ENCODE peak calls at places on chromosomes 7 and 10, in four cellular contexts. B, W, G and N are unnamed samples.

GRCh38 chr10:26637521-26638275 is 59.8 kb upstream of the PDSS1 start:
- DNase-seq in B (no peak), W (no peak), G (no peak), N (no peak)

GRCh38 chr10:21675157-21675796 is 141.2 kb downstream of the MLLT10 start:
- DNase-seq in B (no peak), W (no peak), G (peak), N (peak)

GRCh38 chr10:124324451-124324850 is 94.3 kb downstream of the OAT start:
- DNase-seq in B (peak), W (no peak), G (no peak), N (no peak)

GRCh38 chr10:86708068-86708782 is 39.9 kb downstream of the LDB3 start:
- DNase-seq in B (peak), W (no peak), G (no peak), N (no peak)

GRCh38 chr7:51354897-51355296 is 38.3 kb upstream of the COBL start:
- DNase-seq in B (no peak), W (no peak), G (no peak), N (no peak)

GRCh38 chr7:140928491-140929309 is 4.0 kb upstream of the BRAF start:
- DNase-seq in B (no peak), W (no peak), G (no peak), N (no peak)

GRCh38 chr10:91381562-91381923 is 28.6 kb upstream of the HECTD2 start:
- DNase-seq in B (no peak), W (no peak), G (no peak), N (no peak)

GRCh38 chr10:71860243-71861029 is 9.4 kb upstream of the PSAP start:
- DNase-seq in B (peak), W (peak), G (no peak), N (peak)

GRCh38 chr10:77943086-77943901 is 16.7 kb upstream of the DLG5 start:
- DNase-seq in B (no peak), W (no peak), G (no peak), N (no peak)

GRCh38 chr10:99279626-99280111 is 44.0 kb upstream of the HPSE2 start:
- DNase-seq in B (no peak), W (no peak), G (no peak), N (no peak)

GRCh38 chr7:1081931-1082401 is 5.9 kb upstream of the GPER1 start:
- DNase-seq in B (no peak), W (no peak), G (no peak), N (no peak)

GRCh38 chr10:10644317-10645111 is 373.2 kb upstream of the CELF2 start:
- DNase-seq in B (no peak), W (no peak), G (no peak), N (no peak)

GRCh38 chr10:112490543-112490942 is 43.5 kb downstream of the VTI1A start:
- DNase-seq in B (no peak), W (no peak), G (no peak), N (no peak)

GRCh38 chr7:139853576-139854511 is 24.8 kb downstream of the TBXAS1 start:
- DNase-seq in B (no peak), W (no peak), G (no peak), N (no peak)

GRCh38 chr7:126776506-126776905 is 476.2 kb downstream of the GRM8 start:
- DNase-seq in B (no peak), W (no peak), G (no peak), N (no peak)

GRCh38 chr10:36464291-36464690 is 661.1 kb upstream of the ANKRD30A start:
- DNase-seq in B (no peak), W (no peak), G (no peak), N (no peak)

GRCh38 chr10:79063661-79064490 is 4.9 kb upstream of the ZMIZ1 start:
- DNase-seq in B (peak), W (peak), G (no peak), N (no peak)

GRCh38 chr7:107758667-107759066 is 14.7 kb downstream of the CBLL1 start:
- DNase-seq in B (no peak), W (no peak), G (no peak), N (no peak)

GRCh38 chr10:60032723-60033122 is 126.4 kb upstream of the CCDC6 start:
- DNase-seq in B (no peak), W (no peak), G (no peak), N (peak)

GRCh38 chr7:158283016-158283974 is 304.3 kb downstream of the PTPRN2 start:
- DNase-seq in B (peak), W (no peak), G (no peak), N (no peak)

GRCh38 chr10:28859791-28860190 is 182.5 kb downstream of the BAMBI start:
- DNase-seq in B (no peak), W (no peak), G (no peak), N (no peak)

GRCh38 chr7:68684246-68684850 is 913.9 kb upstream of the AUTS2 start:
- DNase-seq in B (no peak), W (no peak), G (no peak), N (no peak)

GRCh38 chr10:133264455-133264854 is 12.2 kb downstream of the ADAM8 start:
- DNase-seq in B (no peak), W (peak), G (peak), N (no peak)

GRCh38 chr10:132938472-132939329 is 3.7 kb downstream of the CFAP46 start:
- DNase-seq in B (peak), W (no peak), G (no peak), N (no peak)

GRCh38 chr10:72318383-72319262 is 36.1 kb downstream of the DNAJB12 start:
- DNase-seq in B (peak), W (no peak), G (no peak), N (no peak)

GRCh38 chr10:21526952-21527633 is 1.6 kb upstream of the SKIDA1 start:
- DNase-seq in B (peak), W (peak), G (no peak), N (peak)

GRCh38 chr10:63689768-63690167 is 168.6 kb downstream of the REEP3 start:
- DNase-seq in B (no peak), W (no peak), G (no peak), N (no peak)

GRCh38 chr7:45892407-45893035 is 4.2 kb downstream of the IGFBP1 start:
- DNase-seq in B (no peak), W (no peak), G (no peak), N (no peak)

GRCh38 chr7:45893374-45893995 is 5.2 kb downstream of the IGFBP1 start:
- DNase-seq in B (no peak), W (no peak), G (no peak), N (no peak)

GRCh38 chr7:45890125-45890901 is 2.0 kb downstream of the IGFBP1 start:
- DNase-seq in B (no peak), W (no peak), G (no peak), N (no peak)

GRCh38 chr7:45890902-45891461 is 2.7 kb downstream of the IGFBP1 start:
- DNase-seq in B (no peak), W (no peak), G (no peak), N (no peak)

DNA sequence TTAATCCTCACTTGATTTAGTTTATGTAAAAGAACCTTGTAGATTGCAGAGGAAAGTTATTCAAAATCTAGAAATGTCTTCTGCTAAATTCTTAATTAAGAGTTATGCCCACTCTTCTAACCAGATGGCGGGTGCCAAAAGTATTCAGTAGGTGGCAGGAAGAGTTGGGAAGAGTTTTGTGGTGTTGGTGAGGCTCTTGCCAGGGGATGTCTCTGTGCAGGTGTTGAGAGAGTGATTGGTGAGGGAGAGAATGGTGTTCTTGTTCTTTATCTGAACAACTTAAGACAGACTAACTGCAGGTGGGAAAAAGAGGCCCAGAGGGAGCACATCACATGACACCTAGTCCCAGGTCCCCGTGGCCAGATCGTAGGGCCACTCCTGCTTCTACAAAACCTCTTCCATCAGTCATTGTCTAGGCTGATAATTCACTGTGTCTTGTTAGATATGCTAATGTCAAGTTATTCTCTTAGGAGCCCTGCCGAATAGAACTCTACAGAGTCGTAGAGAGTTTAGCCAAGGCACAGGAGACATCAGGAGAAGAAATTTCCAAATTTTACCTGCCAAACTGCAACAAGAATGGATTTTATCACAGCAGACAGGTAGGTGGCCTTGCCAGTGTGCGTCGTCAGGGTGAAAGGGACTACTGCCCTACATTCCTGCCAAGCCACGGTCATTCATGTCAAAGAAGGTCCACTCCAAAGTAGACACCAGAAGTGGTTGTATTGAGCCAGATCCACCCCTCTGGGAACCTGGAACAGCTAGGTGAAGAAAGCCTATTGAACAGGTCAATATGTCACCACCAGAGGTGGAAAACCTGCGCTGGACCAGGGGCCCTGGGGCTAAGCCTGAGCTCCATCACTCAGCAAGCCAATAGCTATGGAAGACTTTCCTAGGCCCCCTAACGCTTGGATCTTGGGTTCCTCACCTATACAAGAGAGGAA is 3.4 kb downstream of the IGFBP1 start:
- DNase-seq in B (no peak), W (no peak), G (no peak), N (no peak)
- TF ChIP-seq CTCF in B (no peak), W (no peak), G (peak), N (no peak)

GRCh38 chr10:3773465-3774017 is 11.5 kb downstream of the KLF6 start:
- DNase-seq in B (no peak), W (no peak), G (no peak), N (no peak)

GRCh38 chr10:3770611-3771110 is 14.3 kb downstream of the KLF6 start:
- DNase-seq in B (no peak), W (no peak), G (no peak), N (no peak)

GRCh38 chr10:3774814-3775670 is 10.0 kb downstream of the KLF6 start:
- DNase-seq in B (no peak), W (no peak), G (no peak), N (no peak)

GRCh38 chr10:3774018-3774813 is 10.8 kb downstream of the KLF6 start:
- DNase-seq in B (no peak), W (no peak), G (no peak), N (no peak)

GRCh38 chr10:3772349-3773222 is 12.4 kb downstream of the KLF6 start:
- DNase-seq in B (no peak), W (no peak), G (no peak), N (no peak)
- TF ChIP-seq CTCF in B (no peak), W (no peak), G (no peak), N (no peak)

DNA sequence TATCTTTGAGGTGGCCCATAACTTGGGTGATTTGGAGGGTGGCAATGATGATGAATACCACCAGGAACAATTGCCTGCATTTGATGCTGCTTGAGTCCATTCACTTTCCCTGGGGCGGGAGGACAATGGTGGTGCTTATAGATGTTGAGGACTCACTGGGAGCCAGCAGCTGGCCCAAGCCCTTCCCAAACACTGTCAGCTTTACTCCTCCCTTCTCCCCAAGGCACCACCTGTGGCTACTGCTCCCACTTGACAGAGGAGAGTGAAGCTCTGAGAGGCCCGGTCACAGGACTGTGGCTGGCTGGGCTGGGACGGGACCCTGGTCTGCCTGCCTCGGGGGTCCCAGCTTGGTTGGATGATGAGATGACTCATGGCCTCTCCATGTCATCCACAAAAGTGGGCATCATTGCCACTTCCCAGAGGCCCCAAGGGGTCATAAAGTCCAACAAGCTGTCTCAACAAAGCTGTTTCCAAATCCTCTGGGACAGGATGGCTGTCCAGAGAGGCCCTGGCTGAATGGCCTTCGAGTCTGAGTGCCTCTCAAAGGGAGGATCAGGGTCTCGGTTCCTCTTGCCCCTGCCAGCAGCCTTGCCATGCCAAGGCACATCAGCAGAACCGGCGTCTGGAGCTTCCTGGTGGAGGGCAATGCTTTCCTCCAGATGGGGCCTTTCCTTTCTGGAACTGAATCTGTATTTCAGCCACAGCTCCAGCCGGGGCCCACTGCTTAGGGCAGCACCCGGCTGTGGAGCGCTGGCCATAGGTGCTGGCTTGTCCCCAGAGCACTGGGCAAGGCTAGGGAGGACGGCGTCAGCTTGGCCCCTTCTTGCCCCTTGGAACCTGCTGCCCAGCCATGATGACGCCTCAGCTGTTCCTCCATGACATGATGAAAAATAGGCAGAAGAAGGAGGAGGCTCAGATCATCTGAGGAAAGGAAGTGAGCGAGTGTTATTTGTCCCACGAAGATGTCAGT is 47.0 kb upstream of the PLEKHA1 start:
- DNase-seq in B (no peak), W (no peak), G (no peak), N (no peak)
- TF ChIP-seq CTCF in B (no peak), W (no peak), G (no peak), N (no peak)

GRCh38 chr7:20158684-20159083 is 58.5 kb downstream of the MACC1 start:
- DNase-seq in B (no peak), W (no peak), G (no peak), N (no peak)
- TF ChIP-seq CTCF in B (no peak), W (no peak), G (no peak), N (peak)

GRCh38 chr10:61882621-61883375 is 18.7 kb upstream of the ARID5B start:
- DNase-seq in B (no peak), W (no peak), G (no peak), N (no peak)

GRCh38 chr10:61883376-61883997 is 18.0 kb upstream of the ARID5B start:
- DNase-seq in B (no peak), W (no peak), G (no peak), N (no peak)

GRCh38 chr10:61877882-61878281 is 23.6 kb upstream of the ARID5B start:
- DNase-seq in B (no peak), W (no peak), G (no peak), N (no peak)

GRCh38 chr10:61878411-61879051 is 23.0 kb upstream of the ARID5B start:
- DNase-seq in B (no peak), W (no peak), G (no peak), N (no peak)
- TF ChIP-seq CTCF in B (no peak), W (no peak), G (no peak), N (no peak)

GRCh38 chr7:122532406-122533269 is 166.3 kb downstream of the RNF133 start:
- DNase-seq in B (no peak), W (no peak), G (no peak), N (peak)
- TF ChIP-seq CTCF in B (no peak), W (no peak), G (no peak), N (peak)